ENCODE peak calls at places on chromosomes 7 and 10, in nine cellular contexts. One of them, this sample, is unnamed. For H3K4me1, the result is how much of the 10 kb centered on the place peaks cover.

GRCh38 chr7:88041583-88041982 is 107.5 kb downstream of the ADAM22 start:
- DNase-seq in neural progenitor cell: no peak
- DNase-seq in breast epithelium: no peak
- DNase-seq in suprapubic skin: no peak
- DNase-seq in cardiac muscle cell: no peak
- DNase-seq in ascending aorta: no peak
- DNase-seq in fibroblast of lung: peak
- DNase-seq in mammary epithelial cell: no peak
- DNase-seq in CD4-positive, CD25-positive, alpha-beta regulatory T cell: no peak
- DNase-seq in this sample: no peak

GRCh38 chr10:103814626-103815370 is 40.6 kb downstream of the SH3PXD2A start:
- DNase-seq in neural progenitor cell: no peak
- DNase-seq in breast epithelium: no peak
- DNase-seq in suprapubic skin: peak
- DNase-seq in cardiac muscle cell: no peak
- DNase-seq in ascending aorta: no peak
- DNase-seq in fibroblast of lung: no peak
- DNase-seq in mammary epithelial cell: no peak
- DNase-seq in CD4-positive, CD25-positive, alpha-beta regulatory T cell: no peak
- DNase-seq in this sample: no peak

GRCh38 chr10:130511801-130512200 is 375.6 kb downstream of the GLRX3 start:
- DNase-seq in neural progenitor cell: no peak
- DNase-seq in breast epithelium: no peak
- DNase-seq in suprapubic skin: no peak
- DNase-seq in cardiac muscle cell: no peak
- DNase-seq in ascending aorta: no peak
- DNase-seq in fibroblast of lung: no peak
- DNase-seq in mammary epithelial cell: no peak
- DNase-seq in CD4-positive, CD25-positive, alpha-beta regulatory T cell: no peak
- DNase-seq in this sample: no peak

GRCh38 chr7:73707045-73707631 is 12.3 kb downstream of the STX1A start:
- DNase-seq in neural progenitor cell: no peak
- DNase-seq in breast epithelium: peak
- DNase-seq in suprapubic skin: no peak
- DNase-seq in cardiac muscle cell: no peak
- DNase-seq in ascending aorta: no peak
- DNase-seq in fibroblast of lung: no peak
- DNase-seq in mammary epithelial cell: no peak
- DNase-seq in CD4-positive, CD25-positive, alpha-beta regulatory T cell: no peak
- DNase-seq in this sample: no peak

GRCh38 chr10:133166828-133167692 is 7.0 kb downstream of the KNDC1 start:
- DNase-seq in neural progenitor cell: no peak
- DNase-seq in breast epithelium: peak
- DNase-seq in suprapubic skin: peak
- DNase-seq in cardiac muscle cell: peak
- DNase-seq in ascending aorta: no peak
- DNase-seq in fibroblast of lung: no peak
- DNase-seq in mammary epithelial cell: no peak
- DNase-seq in CD4-positive, CD25-positive, alpha-beta regulatory T cell: no peak
- DNase-seq in this sample: no peak

GRCh38 chr10:78703581-78703980 is 365.2 kb upstream of the ZMIZ1 start:
- DNase-seq in neural progenitor cell: no peak
- DNase-seq in breast epithelium: no peak
- DNase-seq in suprapubic skin: no peak
- DNase-seq in cardiac muscle cell: peak
- DNase-seq in ascending aorta: no peak
- DNase-seq in fibroblast of lung: no peak
- DNase-seq in mammary epithelial cell: no peak
- DNase-seq in CD4-positive, CD25-positive, alpha-beta regulatory T cell: no peak
- DNase-seq in this sample: no peak

GRCh38 chr7:3277604-3278572 is 23.2 kb upstream of the SDK1 start:
- DNase-seq in neural progenitor cell: no peak
- DNase-seq in breast epithelium: no peak
- DNase-seq in suprapubic skin: no peak
- DNase-seq in cardiac muscle cell: no peak
- DNase-seq in ascending aorta: no peak
- DNase-seq in fibroblast of lung: peak
- DNase-seq in mammary epithelial cell: no peak
- DNase-seq in CD4-positive, CD25-positive, alpha-beta regulatory T cell: no peak
- DNase-seq in this sample: no peak

GRCh38 chr7:55303220-55303619 is 61.9 kb upstream of the LANCL2 start:
- DNase-seq in neural progenitor cell: no peak
- DNase-seq in breast epithelium: no peak
- DNase-seq in suprapubic skin: no peak
- DNase-seq in cardiac muscle cell: no peak
- DNase-seq in ascending aorta: no peak
- DNase-seq in fibroblast of lung: no peak
- DNase-seq in mammary epithelial cell: no peak
- DNase-seq in CD4-positive, CD25-positive, alpha-beta regulatory T cell: no peak
- DNase-seq in this sample: no peak

GRCh38 chr10:66678521-66678920 is 247.3 kb upstream of the LRRTM3 start:
- DNase-seq in neural progenitor cell: no peak
- DNase-seq in breast epithelium: no peak
- DNase-seq in suprapubic skin: no peak
- DNase-seq in cardiac muscle cell: no peak
- DNase-seq in ascending aorta: no peak
- DNase-seq in fibroblast of lung: no peak
- DNase-seq in mammary epithelial cell: peak
- DNase-seq in CD4-positive, CD25-positive, alpha-beta regulatory T cell: no peak
- DNase-seq in this sample: no peak

GRCh38 chr10:130338588-130339070 is 202.4 kb downstream of the GLRX3 start:
- DNase-seq in neural progenitor cell: no peak
- DNase-seq in breast epithelium: no peak
- DNase-seq in suprapubic skin: no peak
- DNase-seq in cardiac muscle cell: no peak
- DNase-seq in ascending aorta: no peak
- DNase-seq in fibroblast of lung: no peak
- DNase-seq in mammary epithelial cell: no peak
- DNase-seq in CD4-positive, CD25-positive, alpha-beta regulatory T cell: no peak
- DNase-seq in this sample: no peak

GRCh38 chr10:127968659-127969058 is 61.8 kb downstream of the PTPRE start:
- DNase-seq in neural progenitor cell: no peak
- DNase-seq in breast epithelium: no peak
- DNase-seq in suprapubic skin: no peak
- DNase-seq in cardiac muscle cell: peak
- DNase-seq in ascending aorta: no peak
- DNase-seq in fibroblast of lung: peak
- DNase-seq in mammary epithelial cell: no peak
- DNase-seq in CD4-positive, CD25-positive, alpha-beta regulatory T cell: no peak
- DNase-seq in this sample: no peak

GRCh38 chr10:101225846-101226361 is 3.4 kb downstream of the LBX1 start:
- DNase-seq in neural progenitor cell: no peak
- DNase-seq in breast epithelium: no peak
- DNase-seq in suprapubic skin: no peak
- DNase-seq in cardiac muscle cell: no peak
- DNase-seq in ascending aorta: no peak
- DNase-seq in fibroblast of lung: no peak
- DNase-seq in mammary epithelial cell: no peak
- DNase-seq in CD4-positive, CD25-positive, alpha-beta regulatory T cell: no peak
- DNase-seq in this sample: no peak

GRCh38 chr10:101227765-101228681 is 1.2 kb downstream of the LBX1 start:
- DNase-seq in neural progenitor cell: peak
- DNase-seq in breast epithelium: no peak
- DNase-seq in suprapubic skin: no peak
- DNase-seq in cardiac muscle cell: no peak
- DNase-seq in ascending aorta: no peak
- DNase-seq in fibroblast of lung: no peak
- DNase-seq in mammary epithelial cell: peak
- DNase-seq in CD4-positive, CD25-positive, alpha-beta regulatory T cell: no peak
- DNase-seq in this sample: no peak

GRCh38 chr10:101224910-101225823 is 4.1 kb downstream of the LBX1 start:
- DNase-seq in neural progenitor cell: peak
- DNase-seq in breast epithelium: no peak
- DNase-seq in suprapubic skin: no peak
- DNase-seq in cardiac muscle cell: no peak
- DNase-seq in ascending aorta: no peak
- DNase-seq in fibroblast of lung: no peak
- DNase-seq in mammary epithelial cell: no peak
- DNase-seq in CD4-positive, CD25-positive, alpha-beta regulatory T cell: no peak
- DNase-seq in this sample: no peak

GRCh38 chr10:101226888-101227736 is 2.2 kb downstream of the LBX1 start:
- DNase-seq in neural progenitor cell: peak
- DNase-seq in breast epithelium: no peak
- DNase-seq in suprapubic skin: no peak
- DNase-seq in cardiac muscle cell: no peak
- DNase-seq in ascending aorta: no peak
- DNase-seq in fibroblast of lung: no peak
- DNase-seq in mammary epithelial cell: no peak
- DNase-seq in CD4-positive, CD25-positive, alpha-beta regulatory T cell: no peak
- DNase-seq in this sample: no peak

DNA sequence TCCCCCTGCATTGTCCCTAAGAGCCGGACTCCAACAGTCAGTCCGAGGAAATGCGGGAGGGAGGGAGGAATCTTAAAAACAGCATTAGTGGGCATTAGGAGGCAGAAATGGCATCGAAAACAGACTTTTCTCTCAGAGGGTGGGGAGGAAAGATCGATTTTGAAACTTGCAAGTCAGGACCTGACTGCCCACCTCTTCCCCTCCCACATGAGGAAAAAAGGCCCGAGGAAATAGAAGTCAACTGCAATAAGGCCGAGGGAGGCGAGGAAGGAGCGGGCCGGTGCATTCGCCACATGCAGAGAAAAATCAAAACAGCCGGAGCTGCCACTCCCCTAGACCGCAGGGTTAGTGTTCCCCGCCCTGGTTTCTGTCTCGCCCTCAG is 2.8 kb downstream of the LBX1 start:
- DNase-seq in neural progenitor cell: peak
- DNase-seq in breast epithelium: no peak
- DNase-seq in suprapubic skin: no peak
- DNase-seq in cardiac muscle cell: no peak
- DNase-seq in ascending aorta: no peak
- DNase-seq in fibroblast of lung: no peak
- DNase-seq in mammary epithelial cell: no peak
- DNase-seq in CD4-positive, CD25-positive, alpha-beta regulatory T cell: no peak
- DNase-seq in this sample: no peak
- H3K4me1 ChIP-seq in neural progenitor cell: under half
- H3K4me1 ChIP-seq in breast epithelium: under half
- H3K4me1 ChIP-seq in suprapubic skin: half or more
- H3K4me1 ChIP-seq in cardiac muscle cell: under half
- H3K4me1 ChIP-seq in ascending aorta: under half
- H3K4me1 ChIP-seq in fibroblast of lung: under half
- H3K4me1 ChIP-seq in mammary epithelial cell: under half
- H3K4me1 ChIP-seq in CD4-positive, CD25-positive, alpha-beta regulatory T cell: half or more
- H3K4me1 ChIP-seq in this sample: under half

DNA sequence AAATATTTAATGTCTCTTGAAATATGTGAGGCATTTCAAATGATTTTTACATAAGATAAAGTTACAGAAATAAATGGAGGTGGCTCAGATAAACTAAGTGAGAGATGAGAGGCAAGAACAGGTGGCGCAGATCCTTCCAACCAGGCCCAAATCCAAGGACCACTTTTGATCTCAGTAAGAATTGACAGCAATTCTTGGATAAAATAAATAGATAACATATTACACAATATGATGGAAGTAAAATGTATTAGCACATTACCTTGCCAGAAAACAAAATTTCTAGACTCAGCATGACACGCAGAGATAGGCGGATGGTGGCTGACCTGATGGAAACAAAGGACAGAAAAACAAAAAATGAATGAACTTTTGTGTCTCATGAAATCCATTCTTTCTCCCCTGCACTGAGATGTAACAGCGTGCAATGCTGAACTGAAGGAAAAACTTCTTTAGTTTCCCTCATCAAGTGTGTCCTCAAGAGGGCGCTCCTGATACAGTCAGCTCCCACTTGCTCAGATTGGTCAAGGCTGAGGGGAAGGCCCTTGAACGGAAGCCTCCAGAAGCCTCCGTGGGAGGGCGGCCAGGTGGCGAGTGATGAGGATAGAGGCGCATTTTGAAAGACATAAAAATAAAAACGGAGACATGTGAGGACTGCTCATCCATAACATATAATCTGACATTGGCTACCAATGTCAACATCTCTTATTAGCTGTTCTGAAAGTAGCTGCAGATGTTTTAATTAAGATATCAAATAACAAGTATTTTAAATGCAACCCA is 62.8 kb upstream of the GSDME start:
- DNase-seq in neural progenitor cell: peak
- DNase-seq in breast epithelium: peak
- DNase-seq in suprapubic skin: peak
- DNase-seq in cardiac muscle cell: peak
- DNase-seq in ascending aorta: peak
- DNase-seq in fibroblast of lung: peak
- DNase-seq in mammary epithelial cell: peak
- DNase-seq in CD4-positive, CD25-positive, alpha-beta regulatory T cell: peak
- DNase-seq in this sample: peak
- H3K4me1 ChIP-seq in neural progenitor cell: under half
- H3K4me1 ChIP-seq in breast epithelium: under half
- H3K4me1 ChIP-seq in suprapubic skin: under half
- H3K4me1 ChIP-seq in cardiac muscle cell: under half
- H3K4me1 ChIP-seq in ascending aorta: under half
- H3K4me1 ChIP-seq in fibroblast of lung: under half
- H3K4me1 ChIP-seq in mammary epithelial cell: under half
- H3K4me1 ChIP-seq in CD4-positive, CD25-positive, alpha-beta regulatory T cell: under half
- H3K4me1 ChIP-seq in this sample: half or more

GRCh38 chr7:1394371-1394770 is 64.9 kb downstream of the MICALL2 start:
- DNase-seq in neural progenitor cell: no peak
- DNase-seq in breast epithelium: no peak
- DNase-seq in suprapubic skin: no peak
- DNase-seq in cardiac muscle cell: no peak
- DNase-seq in ascending aorta: no peak
- DNase-seq in fibroblast of lung: no peak
- DNase-seq in mammary epithelial cell: no peak
- DNase-seq in CD4-positive, CD25-positive, alpha-beta regulatory T cell: no peak
- DNase-seq in this sample: no peak
- H3K4me1 ChIP-seq in neural progenitor cell: under half
- H3K4me1 ChIP-seq in breast epithelium: under half
- H3K4me1 ChIP-seq in suprapubic skin: under half
- H3K4me1 ChIP-seq in cardiac muscle cell: under half
- H3K4me1 ChIP-seq in ascending aorta: under half
- H3K4me1 ChIP-seq in fibroblast of lung: under half
- H3K4me1 ChIP-seq in mammary epithelial cell: under half
- H3K4me1 ChIP-seq in CD4-positive, CD25-positive, alpha-beta regulatory T cell: under half
- H3K4me1 ChIP-seq in this sample: under half

GRCh38 chr10:21754410-21755011 is 220.5 kb downstream of the MLLT10 start:
- DNase-seq in neural progenitor cell: no peak
- DNase-seq in breast epithelium: no peak
- DNase-seq in suprapubic skin: no peak
- DNase-seq in cardiac muscle cell: peak
- DNase-seq in ascending aorta: no peak
- DNase-seq in fibroblast of lung: no peak
- DNase-seq in mammary epithelial cell: no peak
- DNase-seq in CD4-positive, CD25-positive, alpha-beta regulatory T cell: no peak
- DNase-seq in this sample: no peak

GRCh38 chr10:21750424-21750823 is 216.4 kb downstream of the MLLT10 start:
- DNase-seq in neural progenitor cell: no peak
- DNase-seq in breast epithelium: no peak
- DNase-seq in suprapubic skin: no peak
- DNase-seq in cardiac muscle cell: no peak
- DNase-seq in ascending aorta: no peak
- DNase-seq in fibroblast of lung: no peak
- DNase-seq in mammary epithelial cell: no peak
- DNase-seq in CD4-positive, CD25-positive, alpha-beta regulatory T cell: no peak
- DNase-seq in this sample: no peak

GRCh38 chr10:21751341-21752310 is 217.6 kb downstream of the MLLT10 start:
- DNase-seq in neural progenitor cell: no peak
- DNase-seq in breast epithelium: no peak
- DNase-seq in suprapubic skin: no peak
- DNase-seq in cardiac muscle cell: no peak
- DNase-seq in ascending aorta: no peak
- DNase-seq in fibroblast of lung: no peak
- DNase-seq in mammary epithelial cell: no peak
- DNase-seq in CD4-positive, CD25-positive, alpha-beta regulatory T cell: no peak
- DNase-seq in this sample: no peak

GRCh38 chr10:21756707-21757600 is 222.9 kb downstream of the MLLT10 start:
- DNase-seq in neural progenitor cell: no peak
- DNase-seq in breast epithelium: no peak
- DNase-seq in suprapubic skin: no peak
- DNase-seq in cardiac muscle cell: no peak
- DNase-seq in ascending aorta: no peak
- DNase-seq in fibroblast of lung: no peak
- DNase-seq in mammary epithelial cell: no peak
- DNase-seq in CD4-positive, CD25-positive, alpha-beta regulatory T cell: no peak
- DNase-seq in this sample: no peak

GRCh38 chr10:21753497-21754270 is 219.7 kb downstream of the MLLT10 start:
- DNase-seq in neural progenitor cell: no peak
- DNase-seq in breast epithelium: no peak
- DNase-seq in suprapubic skin: no peak
- DNase-seq in cardiac muscle cell: no peak
- DNase-seq in ascending aorta: no peak
- DNase-seq in fibroblast of lung: no peak
- DNase-seq in mammary epithelial cell: no peak
- DNase-seq in CD4-positive, CD25-positive, alpha-beta regulatory T cell: no peak
- DNase-seq in this sample: no peak
- H3K4me1 ChIP-seq in neural progenitor cell: under half
- H3K4me1 ChIP-seq in breast epithelium: under half
- H3K4me1 ChIP-seq in suprapubic skin: under half
- H3K4me1 ChIP-seq in cardiac muscle cell: under half
- H3K4me1 ChIP-seq in ascending aorta: under half
- H3K4me1 ChIP-seq in fibroblast of lung: under half
- H3K4me1 ChIP-seq in mammary epithelial cell: under half
- H3K4me1 ChIP-seq in CD4-positive, CD25-positive, alpha-beta regulatory T cell: under half
- H3K4me1 ChIP-seq in this sample: under half

This sample was measured in OCI-LY7.